ENCODE peak calls at places on chromosomes 1 and 21, in five cellular contexts. A is GM23338, V is neural progenitor cell, Z is GM23248, U is PC-9. T is an unnamed sample. For H3F3A, the result is how much of the 10 kb centered on the place peaks cover.

GRCh38 chr1:13926556-13926955 is 226.6 kb downstream of the PRDM2 start:
- DNase-seq in V (no peak), U (no peak), Z (no peak), A (no peak), T (no peak)

GRCh38 chr1:115837762-115838421 is 3.0 kb downstream of the NHLH2 start:
- DNase-seq in V (peak), U (no peak), Z (peak), A (peak), T (no peak)

GRCh38 chr1:36125129-36125991 is at the start of gene COL8A2:
- DNase-seq in V (peak), Z (peak), U (peak), A (peak), T (no peak)

GRCh38 chr1:203860396-203860951 is 925 bp upstream of the SNRPE start:
- DNase-seq in V (peak), Z (peak), U (peak), A (peak), T (no peak)

GRCh38 chr1:212753766-212754165 is 37.8 kb downstream of the NSL1 start:
- DNase-seq in U (no peak), V (no peak), Z (no peak), A (peak), T (no peak)

GRCh38 chr1:36652011-36652410 is 169.3 kb upstream of the CSF3R start:
- DNase-seq in A (no peak), Z (no peak), V (no peak), U (no peak), T (no peak)

GRCh38 chr1:36883315-36883949 is 150.9 kb downstream of the GRIK3 start:
- DNase-seq in A (no peak), Z (no peak), V (no peak), U (no peak), T (no peak)

GRCh38 chr1:53294557-53294956 is 33.3 kb downstream of the LRP8 start:
- DNase-seq in U (no peak), A (no peak), Z (peak), V (no peak), T (peak)

GRCh38 chr1:6246497-6247295 is 2.7 kb downstream of the HES3 start:
- DNase-seq in Z (peak), U (peak), A (peak), V (peak), T (peak)

GRCh38 chr1:1432951-1433803 is 2.3 kb upstream of the VWA1 start:
- DNase-seq in A (peak), Z (no peak), V (peak), U (peak), T (no peak)

GRCh38 chr1:6438047-6438525 is 13.5 kb downstream of the ESPN start:
- DNase-seq in A (peak), Z (peak), U (peak), V (peak), T (peak)

GRCh38 chr1:60487953-60488352 is 414.4 kb upstream of the C1orf87 start:
- DNase-seq in V (no peak), Z (no peak), U (no peak), A (no peak), T (no peak)

GRCh38 chr1:87144981-87145380 is 183.7 kb upstream of the LMO4 start:
- DNase-seq in V (no peak), Z (no peak), U (no peak), A (no peak), T (no peak)

GRCh38 chr1:65904681-65905083 is 112.0 kb downstream of the PDE4B start:
- DNase-seq in Z (peak), V (no peak), A (no peak), U (no peak), T (no peak)

GRCh38 chr1:167628754-167629515 is 1.1 kb upstream of the RCSD1 start:
- DNase-seq in V (no peak), Z (no peak), A (peak), U (no peak), T (no peak)

GRCh38 chr1:167627865-167628641 is 2.0 kb upstream of the RCSD1 start:
- DNase-seq in A (no peak), U (peak), Z (no peak), V (no peak), T (peak)

GRCh38 chr1:167630568-167631385 is 745 bp downstream of the RCSD1 start:
- DNase-seq in V (no peak), A (no peak), U (no peak), Z (no peak), T (peak)

GRCh38 chr1:167631386-167631941 is 1.4 kb downstream of the RCSD1 start:
- DNase-seq in Z (no peak), A (no peak), V (no peak), U (no peak), T (no peak)

GRCh38 chr1:167629681-167630567 is at the start of gene RCSD1:
- DNase-seq in Z (peak), A (peak), V (peak), U (no peak), T (peak)
- TF ChIP-seq EZH2 in Z (no peak), A (peak), V (peak), U (no peak), T (no peak)

GRCh38 chr21:31666445-31667010 is 7.0 kb downstream of the SOD1 start:
- DNase-seq in A (no peak), V (no peak), U (no peak), Z (no peak), T (no peak)
- H3F3A ChIP-seq in A (under half), V (under half), U (under half), Z (under half), T (under half)

GRCh38 chr21:34888569-34889286 is 160.4 kb downstream of the RUNX1 start:
- DNase-seq in V (peak), U (peak), A (peak), Z (peak), T (peak)
- TF ChIP-seq EZH2 in V (no peak), U (no peak), A (no peak), Z (no peak), T (no peak)

DNA sequence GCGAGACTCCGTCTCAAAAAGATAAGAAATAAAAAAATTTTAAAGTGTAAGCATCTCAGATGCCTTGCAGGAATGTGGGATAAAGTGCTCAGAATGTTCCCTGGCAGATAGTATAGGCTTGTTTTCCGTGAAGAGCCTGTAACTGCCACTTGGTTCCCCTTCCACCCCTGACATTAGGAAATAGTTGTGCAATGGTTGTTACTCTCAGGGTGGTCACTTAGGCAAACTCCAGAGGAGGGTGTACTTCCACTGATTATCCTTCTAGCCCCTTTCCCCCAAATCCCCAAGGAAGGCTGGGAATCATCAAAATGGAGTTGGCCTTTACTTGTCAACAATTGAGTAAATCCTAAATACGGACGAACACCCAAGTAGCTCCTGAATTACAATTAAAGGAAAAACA is 10.4 kb downstream of the RPL11 start:
- DNase-seq in Z (no peak), U (no peak), A (no peak), V (no peak), T (no peak)
- H3F3A ChIP-seq in Z (under half), U (under half), A (under half), V (half or more), T (under half)

GRCh38 chr1:9500756-9501754 is 38.2 kb upstream of the SLC25A33 start:
- DNase-seq in U (no peak), A (no peak), V (no peak), Z (no peak), T (no peak)

GRCh38 chr1:9493326-9493725 is 45.9 kb upstream of the SLC25A33 start:
- DNase-seq in V (no peak), A (no peak), Z (no peak), U (no peak), T (no peak)

GRCh38 chr1:9495854-9496374 is 43.4 kb upstream of the SLC25A33 start:
- DNase-seq in A (no peak), U (no peak), V (no peak), Z (no peak), T (no peak)

GRCh38 chr1:9490605-9491339 is 48.5 kb upstream of the SLC25A33 start:
- DNase-seq in A (peak), U (peak), V (peak), Z (peak), T (peak)

GRCh38 chr1:9494936-9495758 is 44.1 kb upstream of the SLC25A33 start:
- DNase-seq in V (peak), Z (peak), U (peak), A (peak), T (peak)
- TF ChIP-seq EZH2 in V (peak), Z (no peak), U (no peak), A (no peak), T (no peak)

GRCh38 chr1:28417441-28418277 is 48.1 kb downstream of the PHACTR4 start:
- DNase-seq in Z (peak), V (no peak), A (no peak), U (peak), T (peak)
- H3F3A ChIP-seq in Z (under half), V (under half), A (under half), U (under half), T (under half)

GRCh38 chr1:242524571-242525359 is at the start of gene PLD5:
- DNase-seq in Z (peak), A (peak), U (no peak), V (peak), T (peak)
- TF ChIP-seq EZH2 in Z (peak), A (no peak), U (no peak), V (no peak), T (no peak)

DNA sequence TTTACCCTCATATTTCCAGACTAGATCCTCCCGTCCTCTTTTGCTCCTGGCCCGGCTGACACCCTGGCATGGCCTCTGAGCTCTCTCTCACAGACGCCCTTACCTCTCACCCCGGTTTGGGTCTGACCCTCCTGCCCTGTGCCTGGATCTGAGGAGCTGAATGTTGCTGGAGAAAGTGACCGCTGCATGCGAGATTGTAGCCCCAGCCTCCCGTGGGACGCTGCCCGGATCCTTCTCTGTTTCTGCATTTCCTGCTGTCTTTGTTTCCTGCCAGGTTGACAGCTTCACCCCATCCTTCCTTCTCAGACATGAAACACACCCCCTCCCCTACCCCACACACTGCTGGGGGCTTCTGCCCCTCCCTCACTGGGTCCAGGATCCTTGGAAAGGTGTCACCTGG is 9.5 kb downstream of the FAM131C start:
- DNase-seq in U (no peak), A (no peak), Z (no peak), V (no peak), T (no peak)
- H3F3A ChIP-seq in U (under half), A (under half), Z (under half), V (under half), T (under half)

DNA sequence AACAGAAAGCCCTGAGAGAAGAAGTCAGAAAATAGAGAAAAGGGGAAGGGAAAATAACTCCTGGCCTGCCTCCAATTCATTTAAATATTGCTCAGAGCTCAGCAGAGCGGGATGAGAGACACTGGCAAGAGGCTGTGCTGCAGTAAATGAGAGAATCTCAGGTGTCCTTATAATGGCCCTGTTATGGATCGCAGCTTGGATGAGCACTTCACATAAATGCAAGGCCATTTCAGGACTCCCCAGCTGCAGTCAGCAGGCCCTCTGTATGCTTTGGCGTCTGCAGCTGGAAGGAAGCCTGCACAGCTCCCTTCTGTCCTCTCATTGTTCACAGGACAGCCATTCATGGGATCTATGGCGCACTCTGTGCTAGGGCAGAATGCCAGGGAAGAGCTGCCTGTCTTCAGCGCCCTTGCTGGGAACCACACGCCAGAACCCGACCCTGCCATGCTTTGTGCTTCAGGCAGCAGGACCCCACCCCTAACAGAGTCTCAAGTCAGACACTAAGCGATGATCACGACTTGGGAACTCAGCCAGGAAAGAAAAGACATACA is 20.7 kb upstream of the ABCB10 start:
- DNase-seq in Z (peak), U (no peak), A (no peak), V (peak), T (no peak)
- TF ChIP-seq EZH2 in Z (no peak), U (no peak), A (no peak), V (no peak), T (no peak)

DNA sequence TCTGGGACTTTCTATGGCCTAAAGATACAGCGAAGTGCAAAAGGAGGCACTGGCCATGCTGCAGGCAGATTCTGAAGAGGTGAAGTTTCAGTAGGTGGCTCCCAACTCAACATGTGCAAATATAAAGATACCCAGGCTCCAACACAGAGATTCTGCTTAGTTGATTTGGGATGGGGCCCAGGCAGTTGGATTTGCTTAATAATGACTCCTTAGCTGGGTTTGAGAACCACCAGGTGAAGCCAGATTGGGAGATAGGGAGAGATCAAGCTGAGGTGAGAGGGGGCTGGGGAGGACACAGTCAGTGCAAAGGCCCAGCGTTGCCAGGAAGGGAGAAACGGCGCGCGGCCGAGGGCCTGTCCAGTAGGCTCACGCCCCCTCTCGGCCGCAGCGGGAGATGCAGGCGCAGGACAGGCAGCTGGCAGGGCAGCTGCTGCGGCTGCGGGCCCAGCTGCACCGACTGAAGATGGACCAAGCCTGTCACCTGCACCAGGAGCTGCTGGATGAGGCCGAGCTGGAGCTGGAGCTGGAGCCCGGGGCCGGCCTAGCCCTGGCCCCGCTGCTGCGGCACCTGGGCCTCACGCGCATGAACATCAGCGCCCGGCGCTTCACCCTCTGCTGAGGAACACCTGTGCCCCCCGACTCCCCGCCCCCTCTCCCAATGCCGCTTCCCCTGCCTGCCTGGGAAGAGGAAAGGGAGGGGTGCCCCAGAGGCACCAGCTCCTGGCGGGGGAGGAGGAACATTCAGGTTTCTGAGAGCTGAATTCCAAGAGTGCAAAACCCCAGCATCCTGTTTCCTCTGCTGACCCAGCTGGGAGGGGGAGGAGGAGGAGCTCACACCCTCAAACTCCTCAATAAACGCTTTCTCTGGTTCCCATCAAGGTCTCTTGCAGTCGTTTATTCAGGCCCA is 1.2 kb downstream of the FAM167B start:
- DNase-seq in Z (peak), U (peak), A (peak), V (peak), T (peak)
- H3F3A ChIP-seq in Z (under half), U (under half), A (under half), V (under half), T (under half)

T was measured in MM.1S.